ENCODE peak calls at places on chromosomes 12 and 14, in eight cellular contexts. One of them, this sample, is unnamed.
A peak's percentile ranks its signal among the peaks of the same experiment; 100 is the strongest.

GRCh38 chr12:107310621-107311020 is 217.3 kb upstream of the CRY1 start:
- DNase-seq in RWPE2: no peak
- DNase-seq in cardiac fibroblast: no peak
- DNase-seq in PC-3: no peak
- DNase-seq in kidney epithelial cell: no peak
- DNase-seq in HepG2: no peak
- DNase-seq in CD8-positive, alpha-beta T cell: no peak
- DNase-seq in fibroblast of the aortic adventitia: no peak
- DNase-seq in this sample: no peak

GRCh38 chr14:76904100-76904739 is 78.0 kb downstream of the LRRC74A start:
- DNase-seq in RWPE2: no peak
- DNase-seq in CD8-positive, alpha-beta T cell: no peak
- DNase-seq in kidney epithelial cell: no peak
- DNase-seq in cardiac fibroblast: peak; percentile 96
- DNase-seq in HepG2: no peak
- DNase-seq in PC-3: peak; percentile 66
- DNase-seq in fibroblast of the aortic adventitia: peak; percentile 96
- DNase-seq in this sample: peak; percentile 94

GRCh38 chr12:556498-556897 is 96.8 kb downstream of the B4GALNT3 start:
- DNase-seq in CD8-positive, alpha-beta T cell: no peak
- DNase-seq in kidney epithelial cell: no peak
- DNase-seq in cardiac fibroblast: no peak
- DNase-seq in PC-3: no peak
- DNase-seq in fibroblast of the aortic adventitia: no peak
- DNase-seq in RWPE2: peak; percentile 49
- DNase-seq in HepG2: no peak
- DNase-seq in this sample: no peak

GRCh38 chr12:52022841-52023181 is 16.1 kb downstream of the TAMALIN start:
- DNase-seq in RWPE2: no peak
- DNase-seq in PC-3: peak; percentile 42
- DNase-seq in CD8-positive, alpha-beta T cell: no peak
- DNase-seq in fibroblast of the aortic adventitia: no peak
- DNase-seq in cardiac fibroblast: no peak
- DNase-seq in HepG2: peak; percentile 36
- DNase-seq in kidney epithelial cell: no peak
- DNase-seq in this sample: no peak

GRCh38 chr12:123444396-123445026 is 8.0 kb upstream of the RILPL2 start:
- DNase-seq in RWPE2: no peak
- DNase-seq in HepG2: peak; percentile 78
- DNase-seq in cardiac fibroblast: peak; percentile 79
- DNase-seq in CD8-positive, alpha-beta T cell: no peak
- DNase-seq in PC-3: no peak
- DNase-seq in kidney epithelial cell: no peak
- DNase-seq in fibroblast of the aortic adventitia: peak; percentile 88
- DNase-seq in this sample: peak; percentile 91

GRCh38 chr12:25852792-25853191 is 105.7 kb upstream of the RASSF8 start:
- DNase-seq in kidney epithelial cell: no peak
- DNase-seq in CD8-positive, alpha-beta T cell: no peak
- DNase-seq in RWPE2: no peak
- DNase-seq in fibroblast of the aortic adventitia: no peak
- DNase-seq in cardiac fibroblast: no peak
- DNase-seq in HepG2: no peak
- DNase-seq in PC-3: peak; percentile 95
- DNase-seq in this sample: peak; percentile 83

GRCh38 chr12:110531741-110532333 is 29.7 kb downstream of the RAD9B start:
- DNase-seq in RWPE2: no peak
- DNase-seq in CD8-positive, alpha-beta T cell: no peak
- DNase-seq in kidney epithelial cell: no peak
- DNase-seq in HepG2: no peak
- DNase-seq in PC-3: peak; percentile 76
- DNase-seq in cardiac fibroblast: peak; percentile 57
- DNase-seq in fibroblast of the aortic adventitia: peak; percentile 60
- DNase-seq in this sample: peak; percentile 78

GRCh38 chr12:98509063-98509462 is 6.3 kb upstream of the TMPO start:
- DNase-seq in HepG2: peak; percentile 20
- DNase-seq in PC-3: no peak
- DNase-seq in RWPE2: no peak
- DNase-seq in cardiac fibroblast: no peak
- DNase-seq in fibroblast of the aortic adventitia: no peak
- DNase-seq in CD8-positive, alpha-beta T cell: no peak
- DNase-seq in kidney epithelial cell: no peak
- DNase-seq in this sample: no peak

GRCh38 chr12:49943663-49943945 is 6.9 kb upstream of the AQP2 start:
- DNase-seq in PC-3: no peak
- DNase-seq in fibroblast of the aortic adventitia: no peak
- DNase-seq in HepG2: no peak
- DNase-seq in RWPE2: no peak
- DNase-seq in cardiac fibroblast: no peak
- DNase-seq in kidney epithelial cell: no peak
- DNase-seq in CD8-positive, alpha-beta T cell: no peak
- DNase-seq in this sample: no peak

GRCh38 chr12:131860472-131861260 is 32.5 kb downstream of the MMP17 start:
- DNase-seq in RWPE2: peak; percentile 74
- DNase-seq in PC-3: peak; percentile 95
- DNase-seq in HepG2: peak; percentile 94
- DNase-seq in cardiac fibroblast: peak; percentile 65
- DNase-seq in fibroblast of the aortic adventitia: peak; percentile 80
- DNase-seq in CD8-positive, alpha-beta T cell: no peak
- DNase-seq in kidney epithelial cell: no peak
- DNase-seq in this sample: peak; percentile 96

GRCh38 chr14:84340938-84341337 is 1189.0 kb upstream of the FLRT2 start:
- DNase-seq in HepG2: no peak
- DNase-seq in CD8-positive, alpha-beta T cell: no peak
- DNase-seq in fibroblast of the aortic adventitia: peak; percentile 1
- DNase-seq in cardiac fibroblast: peak; percentile 41
- DNase-seq in RWPE2: no peak
- DNase-seq in PC-3: no peak
- DNase-seq in kidney epithelial cell: peak; percentile 14
- DNase-seq in this sample: peak; percentile 28

GRCh38 chr14:61452452-61452851 is 131.1 kb downstream of the PRKCH start:
- DNase-seq in CD8-positive, alpha-beta T cell: peak; percentile 59
- DNase-seq in kidney epithelial cell: no peak
- DNase-seq in PC-3: no peak
- DNase-seq in fibroblast of the aortic adventitia: no peak
- DNase-seq in HepG2: no peak
- DNase-seq in cardiac fibroblast: no peak
- DNase-seq in RWPE2: no peak
- DNase-seq in this sample: no peak

GRCh38 chr12:6328045-6328779 is 13.7 kb downstream of the TNFRSF1A start:
- DNase-seq in PC-3: no peak
- DNase-seq in kidney epithelial cell: no peak
- DNase-seq in cardiac fibroblast: no peak
- DNase-seq in fibroblast of the aortic adventitia: no peak
- DNase-seq in CD8-positive, alpha-beta T cell: no peak
- DNase-seq in RWPE2: no peak
- DNase-seq in HepG2: no peak
- DNase-seq in this sample: no peak

GRCh38 chr12:8951744-8952143 is 2.3 kb upstream of the M6PR start:
- DNase-seq in RWPE2: no peak
- DNase-seq in cardiac fibroblast: no peak
- DNase-seq in kidney epithelial cell: no peak
- DNase-seq in PC-3: no peak
- DNase-seq in HepG2: no peak
- DNase-seq in fibroblast of the aortic adventitia: no peak
- DNase-seq in CD8-positive, alpha-beta T cell: peak; percentile 38
- DNase-seq in this sample: no peak

GRCh38 chr12:20272801-20273200 is 95.5 kb upstream of the PDE3A start:
- DNase-seq in RWPE2: no peak
- DNase-seq in kidney epithelial cell: no peak
- DNase-seq in PC-3: no peak
- DNase-seq in fibroblast of the aortic adventitia: peak; percentile 72
- DNase-seq in HepG2: no peak
- DNase-seq in cardiac fibroblast: peak; percentile 67
- DNase-seq in CD8-positive, alpha-beta T cell: no peak
- DNase-seq in this sample: no peak

GRCh38 chr12:1496162-1496925 is 98.0 kb downstream of the FBXL14 start:
- DNase-seq in CD8-positive, alpha-beta T cell: no peak
- DNase-seq in kidney epithelial cell: no peak
- DNase-seq in RWPE2: peak; percentile 62
- DNase-seq in HepG2: no peak
- DNase-seq in cardiac fibroblast: peak; percentile 29
- DNase-seq in fibroblast of the aortic adventitia: peak; percentile 82
- DNase-seq in PC-3: peak; percentile 40
- DNase-seq in this sample: peak; percentile 69

GRCh38 chr14:76115010-76115422 is 36.7 kb upstream of the GPATCH2L start:
- DNase-seq in fibroblast of the aortic adventitia: no peak
- DNase-seq in CD8-positive, alpha-beta T cell: no peak
- DNase-seq in kidney epithelial cell: no peak
- DNase-seq in HepG2: no peak
- DNase-seq in RWPE2: no peak
- DNase-seq in cardiac fibroblast: no peak
- DNase-seq in PC-3: no peak
- DNase-seq in this sample: no peak

GRCh38 chr12:15356831-15357456 is 34.6 kb downstream of the PTPRO start:
- DNase-seq in HepG2: no peak
- DNase-seq in RWPE2: no peak
- DNase-seq in PC-3: no peak
- DNase-seq in cardiac fibroblast: no peak
- DNase-seq in CD8-positive, alpha-beta T cell: no peak
- DNase-seq in fibroblast of the aortic adventitia: no peak
- DNase-seq in kidney epithelial cell: no peak
- DNase-seq in this sample: no peak
- TF ChIP-seq CTCF in HepG2: no peak
- TF ChIP-seq CTCF in RWPE2: no peak
- TF ChIP-seq CTCF in PC-3: no peak
- TF ChIP-seq CTCF in cardiac fibroblast: no peak
- TF ChIP-seq CTCF in CD8-positive, alpha-beta T cell: no peak
- TF ChIP-seq CTCF in fibroblast of the aortic adventitia: no peak
- TF ChIP-seq CTCF in kidney epithelial cell: no peak
- TF ChIP-seq CTCF in this sample: no peak

DNA sequence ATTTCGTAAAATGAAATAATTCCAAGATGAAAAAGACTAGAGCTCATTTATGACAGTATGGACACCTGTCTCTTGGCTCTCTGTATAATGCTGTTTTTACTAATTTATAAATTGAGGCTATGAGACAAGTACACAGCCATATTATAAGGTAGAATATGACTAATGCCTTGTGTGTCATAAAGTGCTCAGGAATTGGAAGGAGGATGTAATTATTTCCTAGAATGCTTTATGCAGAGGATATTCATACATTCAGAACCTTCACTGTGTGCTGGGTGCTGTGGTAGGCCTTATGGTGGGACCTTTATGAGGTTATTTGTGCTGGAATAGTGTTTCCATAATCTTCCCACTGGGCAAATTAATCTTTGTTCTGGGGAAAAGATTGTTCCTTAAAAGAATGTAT is 13.3 kb downstream of the PCNX1 start:
- DNase-seq in cardiac fibroblast: no peak
- DNase-seq in CD8-positive, alpha-beta T cell: no peak
- DNase-seq in PC-3: peak; percentile 45
- DNase-seq in kidney epithelial cell: no peak
- DNase-seq in RWPE2: no peak
- DNase-seq in HepG2: no peak
- DNase-seq in fibroblast of the aortic adventitia: no peak
- DNase-seq in this sample: no peak
- H3K4me3 ChIP-seq in cardiac fibroblast: no peak overlapping the region
- H3K4me3 ChIP-seq in CD8-positive, alpha-beta T cell: no peak overlapping the region
- H3K4me3 ChIP-seq in PC-3: no peak overlapping the region
- H3K4me3 ChIP-seq in kidney epithelial cell: no peak overlapping the region
- H3K4me3 ChIP-seq in RWPE2: no peak overlapping the region
- H3K4me3 ChIP-seq in HepG2: no peak overlapping the region
- H3K4me3 ChIP-seq in fibroblast of the aortic adventitia: no peak overlapping the region
- H3K4me3 ChIP-seq in this sample: no peak overlapping the region

GRCh38 chr12:65313704-65314317 is 35.3 kb downstream of the MSRB3 start:
- DNase-seq in fibroblast of the aortic adventitia: peak; percentile 60
- DNase-seq in HepG2: peak; percentile 28
- DNase-seq in cardiac fibroblast: peak; percentile 50
- DNase-seq in PC-3: peak; percentile 79
- DNase-seq in kidney epithelial cell: no peak
- DNase-seq in RWPE2: no peak
- DNase-seq in CD8-positive, alpha-beta T cell: no peak
- DNase-seq in this sample: peak; percentile 49
- TF ChIP-seq CTCF in fibroblast of the aortic adventitia: peak; percentile 45
- TF ChIP-seq CTCF in HepG2: peak; percentile 58
- TF ChIP-seq CTCF in cardiac fibroblast: peak; percentile 41
- TF ChIP-seq CTCF in PC-3: peak; percentile 91
- TF ChIP-seq CTCF in kidney epithelial cell: peak; percentile 22
- TF ChIP-seq CTCF in RWPE2: peak; percentile 93
- TF ChIP-seq CTCF in CD8-positive, alpha-beta T cell: no peak
- TF ChIP-seq CTCF in this sample: peak; percentile 42

GRCh38 chr12:121807656-121808347 is 4.0 kb downstream of the SETD1B start:
- DNase-seq in fibroblast of the aortic adventitia: no peak
- DNase-seq in PC-3: no peak
- DNase-seq in HepG2: no peak
- DNase-seq in cardiac fibroblast: no peak
- DNase-seq in RWPE2: no peak
- DNase-seq in kidney epithelial cell: no peak
- DNase-seq in CD8-positive, alpha-beta T cell: no peak
- DNase-seq in this sample: no peak
- H3K4me3 ChIP-seq in fibroblast of the aortic adventitia: peak overlapping the region; percentile 18
- H3K4me3 ChIP-seq in PC-3: peak overlapping the region; percentile 71
- H3K4me3 ChIP-seq in HepG2: no peak overlapping the region
- H3K4me3 ChIP-seq in cardiac fibroblast: no peak overlapping the region
- H3K4me3 ChIP-seq in RWPE2: no peak overlapping the region
- H3K4me3 ChIP-seq in kidney epithelial cell: no peak overlapping the region
- H3K4me3 ChIP-seq in CD8-positive, alpha-beta T cell: peak overlapping the region; percentile 15
- H3K4me3 ChIP-seq in this sample: no peak overlapping the region

DNA sequence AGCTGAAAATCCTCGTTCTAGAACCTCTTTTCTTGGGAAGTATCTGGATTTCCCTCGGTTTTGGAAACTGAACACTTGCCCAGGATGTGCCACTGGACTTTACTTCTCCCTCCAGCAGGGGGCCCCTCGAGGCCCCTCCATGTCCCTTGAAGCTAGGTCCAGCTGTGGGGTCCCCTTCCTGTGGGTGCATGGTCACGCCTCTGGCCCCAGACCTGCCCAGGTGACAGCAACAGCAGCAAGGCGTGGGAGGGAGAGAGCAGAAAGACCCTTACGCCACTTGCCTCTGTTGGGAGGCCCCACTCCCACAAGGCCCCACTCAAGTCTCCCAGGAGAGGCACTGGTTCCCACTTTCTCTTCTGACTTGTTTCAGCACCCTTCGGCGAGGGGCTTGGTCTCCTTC is 3.1 kb downstream of the SLC25A29 start:
- DNase-seq in cardiac fibroblast: no peak
- DNase-seq in RWPE2: no peak
- DNase-seq in HepG2: no peak
- DNase-seq in fibroblast of the aortic adventitia: peak; percentile 15
- DNase-seq in PC-3: peak; percentile 21
- DNase-seq in kidney epithelial cell: no peak
- DNase-seq in CD8-positive, alpha-beta T cell: no peak
- DNase-seq in this sample: peak; percentile 24
- TF ChIP-seq CTCF in cardiac fibroblast: peak; percentile 76
- TF ChIP-seq CTCF in RWPE2: peak; percentile 78
- TF ChIP-seq CTCF in HepG2: peak; percentile 74
- TF ChIP-seq CTCF in fibroblast of the aortic adventitia: peak; percentile 65
- TF ChIP-seq CTCF in PC-3: peak; percentile 81
- TF ChIP-seq CTCF in kidney epithelial cell: peak; percentile 68
- TF ChIP-seq CTCF in CD8-positive, alpha-beta T cell: peak; percentile 34
- TF ChIP-seq CTCF in this sample: peak; percentile 84

DNA sequence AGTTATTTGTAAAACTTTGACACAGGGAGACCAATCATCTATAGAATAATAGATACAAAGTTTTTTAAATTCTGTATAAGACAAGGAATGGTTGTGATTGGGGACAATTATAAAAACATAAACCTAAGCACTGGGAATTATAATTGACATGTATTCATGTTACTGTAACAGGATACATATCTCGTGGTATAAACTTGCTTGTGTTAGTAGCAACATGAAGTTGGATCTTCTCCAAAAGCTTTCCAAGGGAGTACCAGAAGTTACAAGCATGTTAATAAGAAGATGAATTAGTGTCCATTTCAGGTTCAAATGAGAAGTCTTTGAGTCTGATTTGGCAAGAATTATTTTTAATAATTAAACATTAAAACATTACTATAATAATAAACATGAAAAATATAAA is 42.2 kb downstream of the CDKL1 start:
- DNase-seq in HepG2: no peak
- DNase-seq in PC-3: no peak
- DNase-seq in fibroblast of the aortic adventitia: no peak
- DNase-seq in kidney epithelial cell: no peak
- DNase-seq in cardiac fibroblast: peak; percentile 23
- DNase-seq in RWPE2: no peak
- DNase-seq in CD8-positive, alpha-beta T cell: no peak
- DNase-seq in this sample: no peak
- H3K4me3 ChIP-seq in HepG2: no peak overlapping the region
- H3K4me3 ChIP-seq in PC-3: no peak overlapping the region
- H3K4me3 ChIP-seq in fibroblast of the aortic adventitia: no peak overlapping the region
- H3K4me3 ChIP-seq in kidney epithelial cell: no peak overlapping the region
- H3K4me3 ChIP-seq in cardiac fibroblast: no peak overlapping the region
- H3K4me3 ChIP-seq in RWPE2: no peak overlapping the region
- H3K4me3 ChIP-seq in CD8-positive, alpha-beta T cell: no peak overlapping the region
- H3K4me3 ChIP-seq in this sample: no peak overlapping the region